ENCODE peak calls at places on chromosomes 1 and 21, in nine cellular contexts. B is Peyer's patch, H is heart left ventricle, C is prostate gland, L is upper lobe of left lung, I is tibial nerve, G is ovary, A is body of pancreas, N is A549. Q is an unnamed sample.

GRCh38 chr21:31750843-31751242 is 18.9 kb upstream of the SCAF4 start:
- DNase-seq in B (no peak), C (no peak), A (no peak), L (no peak), H (no peak), N (peak; percentile 9), I (no peak), G (no peak), Q (no peak)

GRCh38 chr1:54547601-54548388 is at the start of gene ACOT11:
- DNase-seq in I (peak; percentile 42), G (peak; percentile 91), C (peak; percentile 77), A (peak; percentile 53), N (no peak), B (peak; percentile 55), L (peak; percentile 86), H (peak; percentile 90), Q (peak; percentile 90)

GRCh38 chr1:168521391-168522000 is 22.3 kb downstream of the XCL2 start:
- DNase-seq in I (no peak), B (no peak), C (no peak), H (no peak), N (no peak), G (no peak), L (no peak), A (no peak), Q (no peak)

GRCh38 chr1:54280652-54281051 is 80.7 kb downstream of the MRPL37 start:
- DNase-seq in C (no peak), B (no peak), I (no peak), H (no peak), A (no peak), G (no peak), N (no peak), L (no peak), Q (no peak)

GRCh38 chr1:165114022-165114888 is 242.3 kb downstream of the LMX1A start:
- DNase-seq in N (peak; percentile 59), G (peak; percentile 22), C (peak; percentile 26), A (peak; percentile 49), H (no peak), I (peak; percentile 71), L (no peak), B (peak; percentile 55), Q (peak; percentile 78)

GRCh38 chr1:31413405-31414005 is 492 bp downstream of the SERINC2 start:
- DNase-seq in C (peak; percentile 80), H (peak; percentile 78), I (peak; percentile 67), G (peak; percentile 51), N (peak; percentile 48), B (peak; percentile 88), L (peak; percentile 91), A (peak; percentile 80), Q (peak; percentile 77)

GRCh38 chr1:181469829-181470228 is 13.5 kb upstream of the CACNA1E start:
- DNase-seq in I (no peak), C (peak; percentile 17), L (no peak), G (peak; percentile 43), H (no peak), B (no peak), A (no peak), N (peak; percentile 64), Q (peak; percentile 44)

GRCh38 chr21:33654412-33654811 is 12.1 kb downstream of the ITSN1 start:
- DNase-seq in H (no peak), I (no peak), L (no peak), C (no peak), G (no peak), N (no peak), A (no peak), B (no peak), Q (no peak)

GRCh38 chr1:151832318-151832984 is 849 bp upstream of the RORC start:
- DNase-seq in H (peak; percentile 79), C (peak; percentile 98), I (no peak), A (peak; percentile 97), G (no peak), B (peak; percentile 90), N (peak; percentile 38), L (peak; percentile 92), Q (peak; percentile 93)

GRCh38 chr1:62241357-62242131 is 46.9 kb downstream of the L1TD1 start:
- DNase-seq in I (no peak), N (peak; percentile 33), B (no peak), L (no peak), G (no peak), C (peak; percentile 7), H (peak; percentile 21), A (peak; percentile 62), Q (no peak)

GRCh38 chr1:160905617-160905989 is 20.6 kb upstream of the ITLN1 start:
- DNase-seq in N (no peak), G (no peak), C (no peak), L (no peak), H (no peak), A (no peak), I (no peak), B (no peak), Q (no peak)

GRCh38 chr1:61451214-61451968 is 273.6 kb downstream of the TM2D1 start:
- DNase-seq in C (no peak), A (no peak), B (no peak), G (no peak), N (no peak), H (no peak), L (no peak), I (no peak), Q (no peak)

GRCh38 chr1:205505791-205506190 is 1.3 kb downstream of the CDK18 start:
- DNase-seq in H (peak; percentile 76), G (no peak), B (no peak), C (peak; percentile 43), N (no peak), I (no peak), L (no peak), A (peak; percentile 53), Q (no peak)

GRCh38 chr21:38804617-38805281 is 980 bp upstream of the ETS2 start:
- DNase-seq in B (peak; percentile 86), L (peak; percentile 93), I (peak; percentile 50), N (peak; percentile 69), A (peak; percentile 72), H (peak; percentile 84), G (peak; percentile 85), C (peak; percentile 72), Q (peak; percentile 74)

GRCh38 chr1:92485374-92486250 is 1.1 kb downstream of the GFI1 start:
- DNase-seq in C (no peak), A (peak; percentile 86), H (peak; percentile 34), G (no peak), N (peak; percentile 53), I (no peak), B (peak; percentile 87), L (peak; percentile 92), Q (peak; percentile 56)
- TF ChIP-seq POLR2A in C (no peak), A (peak; percentile 86), H (no peak), G (no peak), N (no peak), I (no peak), B (no peak), L (peak; percentile 30), Q (no peak)

GRCh38 chr1:113804421-113805255 is 7.6 kb downstream of the RSBN1 start:
- DNase-seq in A (peak; percentile 27), L (no peak), B (no peak), I (no peak), H (no peak), G (no peak), N (peak; percentile 64), C (no peak), Q (no peak)

GRCh38 chr1:113800487-113800886 is 11.8 kb downstream of the RSBN1 start:
- DNase-seq in G (no peak), I (no peak), A (no peak), B (no peak), C (no peak), L (no peak), H (no peak), N (no peak), Q (no peak)

GRCh38 chr1:113805639-113806038 is 6.6 kb downstream of the RSBN1 start:
- DNase-seq in N (no peak), G (no peak), H (no peak), B (no peak), A (no peak), C (no peak), I (no peak), L (no peak), Q (no peak)

GRCh38 chr1:113805256-113805531 is 7.1 kb downstream of the RSBN1 start:
- DNase-seq in G (no peak), C (no peak), N (no peak), I (no peak), A (no peak), L (no peak), B (no peak), H (no peak), Q (no peak)

GRCh38 chr1:113802367-113803007 is 9.8 kb downstream of the RSBN1 start:
- DNase-seq in L (no peak), A (no peak), I (no peak), G (no peak), H (no peak), C (no peak), N (no peak), B (no peak), Q (no peak)
- H3K9me3 ChIP-seq in L (no peaks in the 10 kb centered on the region), A (no peaks in the 10 kb centered on the region), I (no peaks in the 10 kb centered on the region), G (no peaks in the 10 kb centered on the region), H (no peaks in the 10 kb centered on the region), C (no peaks in the 10 kb centered on the region), N (no peaks in the 10 kb centered on the region), B (no peaks in the 10 kb centered on the region), Q (no peaks in the 10 kb centered on the region)

GRCh38 chr1:212791676-212792395 is at the start of the genes NSL1 and TATDN3:
- DNase-seq in B (peak; percentile 94), A (peak; percentile 90), L (peak; percentile 93), G (peak; percentile 87), H (peak; percentile 92), C (peak; percentile 78), N (peak; percentile 94), I (peak; percentile 84), Q (peak; percentile 88)

GRCh38 chr1:212792396-212792908 is 758 bp downstream of the TATDN3 start:
- DNase-seq in N (no peak), I (no peak), C (no peak), A (no peak), B (no peak), H (no peak), G (no peak), L (no peak), Q (no peak)

GRCh38 chr1:212791261-212791675 is 309 bp downstream of the NSL1 start:
- DNase-seq in I (peak; percentile 14), C (no peak), B (no peak), N (peak; percentile 81), G (no peak), L (no peak), A (no peak), H (no peak), Q (no peak)

GRCh38 chr1:212797681-212798080 is 6.0 kb downstream of the TATDN3 start:
- DNase-seq in L (no peak), A (no peak), C (no peak), I (no peak), N (no peak), H (no peak), B (no peak), G (no peak), Q (no peak)

GRCh38 chr1:212794561-212795014 is 2.9 kb downstream of the TATDN3 start:
- DNase-seq in A (no peak), C (no peak), L (no peak), N (no peak), G (no peak), I (no peak), H (no peak), B (no peak), Q (no peak)
- TF ChIP-seq POLR2A in A (no peak), C (no peak), L (peak; percentile 18), N (no peak), G (no peak), I (no peak), H (no peak), B (no peak), Q (no peak)

DNA sequence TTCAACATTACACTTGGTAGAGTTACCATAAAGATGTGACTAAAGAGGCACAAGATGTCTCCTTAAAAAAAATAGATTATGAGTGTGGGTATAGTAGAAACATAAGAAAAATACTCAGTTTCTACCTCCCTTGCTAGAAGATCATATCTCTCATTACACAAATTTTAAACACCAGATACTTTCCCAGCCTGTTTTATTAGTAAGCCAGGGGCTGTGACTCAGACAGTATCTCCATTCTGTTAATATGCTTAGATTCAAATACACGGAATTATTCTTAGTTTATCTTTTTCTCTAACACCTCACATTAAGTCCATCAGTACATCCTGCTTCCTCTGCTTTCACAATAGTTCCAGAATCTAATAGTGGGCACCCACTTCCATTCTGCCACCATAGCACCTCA is 561.8 kb upstream of the ADAMTS5 start:
- DNase-seq in H (no peak), I (no peak), A (no peak), G (no peak), L (no peak), N (no peak), C (no peak), B (no peak), Q (no peak)
- H3K9me3 ChIP-seq in H (no peaks in the 10 kb centered on the region), I (no peaks in the 10 kb centered on the region), A (no peaks in the 10 kb centered on the region), G (no peaks in the 10 kb centered on the region), L (no peaks in the 10 kb centered on the region), N (no peaks in the 10 kb centered on the region), C (no peaks in the 10 kb centered on the region), B (no peaks in the 10 kb centered on the region), Q (no peaks in the 10 kb centered on the region)